ENCODE peak calls at places on chromosomes 4 and X, in four cellular contexts. D is nephron progenitor cell, B is OCI-LY7, U is astrocyte of the spinal cord. E is an unnamed sample.

GRCh38 chr4:54400802-54401201 is 171.7 kb downstream of the PDGFRA start:
- DNase-seq in D (no peak), B (no peak), U (peak), E (no peak)

GRCh38 chrX:107718156-107718621 is 57.4 kb downstream of the TSC22D3 start:
- DNase-seq in D (peak), B (peak), U (peak), E (peak)

GRCh38 chr4:81913427-81913878 is 441.7 kb upstream of the RASGEF1B start:
- DNase-seq in D (peak), B (peak), U (peak), E (peak)

GRCh38 chr4:168408620-168409019 is 71.7 kb downstream of the DDX60L start:
- DNase-seq in D (no peak), B (no peak), U (peak), E (no peak)

GRCh38 chrX:75273483-75273882 is 402 bp upstream of the UPRT start:
- DNase-seq in D (no peak), B (no peak), U (no peak), E (no peak)

GRCh38 chr4:74997942-74998341 is 65.0 kb downstream of the PARM1 start:
- DNase-seq in D (no peak), B (no peak), U (no peak), E (no peak)

GRCh38 chr4:126071346-126072333 is 756.9 kb downstream of the FAT4 start:
- DNase-seq in D (no peak), B (no peak), U (peak), E (no peak)

GRCh38 chr4:47562297-47562696 is 77.2 kb downstream of the ATP10D start:
- DNase-seq in D (no peak), B (no peak), U (no peak), E (no peak)

GRCh38 chrX:154751121-154751668 is 318 bp upstream of the GAB3 start:
- DNase-seq in D (no peak), B (no peak), U (no peak), E (no peak)

GRCh38 chr4:127868196-127868595 is 12.5 kb upstream of the PLK4 start:
- DNase-seq in D (no peak), B (no peak), U (no peak), E (no peak)

DNA sequence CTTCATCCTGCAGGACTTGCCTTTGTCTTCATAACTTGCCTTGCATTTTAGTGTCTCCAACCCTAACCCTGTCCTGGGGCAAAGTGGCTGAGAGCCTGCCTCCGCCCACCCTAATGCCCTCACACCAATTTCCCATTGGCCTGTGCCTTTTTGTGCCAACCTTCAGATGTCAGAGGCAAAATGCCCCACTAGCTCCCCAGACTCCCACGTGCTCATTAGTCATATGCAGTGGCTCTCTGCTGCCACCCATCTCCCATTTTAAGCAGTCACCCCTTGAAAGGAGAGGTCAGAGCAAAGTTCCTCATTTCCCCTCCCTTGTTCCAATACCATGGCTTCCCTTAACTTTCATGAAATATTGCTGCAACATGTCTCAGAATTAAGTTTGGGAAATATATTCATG is 74.8 kb upstream of the PASD1 start:
- DNase-seq in D (no peak), B (peak), U (no peak), E (peak)
- TF ChIP-seq CTCF in D (no peak), B (peak), U (no peak), E (peak)

GRCh38 chr4:1285790-1286553 is 3.7 kb upstream of the MAEA start:
- DNase-seq in D (no peak), B (peak), U (no peak), E (peak)
- TF ChIP-seq CTCF in D (no peak), B (peak), U (no peak), E (peak)

DNA sequence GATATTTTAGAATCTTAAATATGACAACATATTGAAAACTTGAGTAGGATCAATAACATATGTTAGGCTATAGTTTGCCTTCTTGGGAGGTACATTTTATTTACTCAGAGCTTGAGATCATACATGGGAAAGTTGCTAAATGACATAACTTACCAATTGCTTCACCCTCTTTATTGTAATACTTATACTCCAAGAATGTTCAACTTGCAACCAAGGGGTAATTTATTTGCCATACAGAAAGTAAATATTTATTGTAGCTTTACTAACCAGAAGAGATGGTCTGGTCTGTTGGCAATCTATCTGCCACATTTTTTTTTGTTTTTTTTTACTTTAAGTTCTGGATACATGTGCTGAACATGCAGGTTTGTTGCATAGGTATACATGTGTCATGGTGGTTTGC is 426.6 kb downstream of the ARHGAP24 start:
- DNase-seq in D (no peak), B (no peak), U (peak), E (no peak)
- TF ChIP-seq CTCF in D (no peak), B (no peak), U (no peak), E (no peak)

GRCh38 chr4:76251448-76252270 is at the start of gene FAM47E:
- DNase-seq in D (peak), B (no peak), U (peak), E (peak)

GRCh38 chr4:76240236-76240635 is 11.3 kb upstream of the FAM47E start:
- DNase-seq in D (no peak), B (no peak), U (no peak), E (no peak)

GRCh38 chr4:76250962-76251361 is 559 bp upstream of the FAM47E start:
- DNase-seq in D (no peak), B (no peak), U (no peak), E (peak)

GRCh38 chr4:76246852-76247251 is 4.7 kb upstream of the FAM47E start:
- DNase-seq in D (no peak), B (no peak), U (no peak), E (no peak)

DNA sequence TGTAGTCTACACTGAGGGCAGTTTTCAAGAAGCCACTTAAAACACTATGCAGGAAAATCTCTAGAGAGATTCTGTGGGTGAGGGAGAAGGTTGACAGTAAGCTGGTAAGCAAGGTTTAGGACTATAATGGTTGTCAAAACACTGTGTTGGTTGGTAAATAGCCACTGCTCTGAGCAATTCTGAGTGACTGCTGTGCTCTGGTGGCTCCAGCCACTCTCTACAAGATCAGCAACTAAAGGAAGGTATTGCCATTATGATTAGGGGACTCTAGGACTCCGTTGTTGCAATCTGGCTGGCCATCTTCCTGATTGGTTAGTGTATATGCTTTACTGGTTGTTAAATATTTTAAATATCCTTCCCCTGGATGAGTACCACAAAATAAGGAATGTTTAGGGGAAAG is 5.5 kb upstream of the FAM47E start:
- DNase-seq in D (no peak), B (no peak), U (no peak), E (no peak)
- TF ChIP-seq CTCF in D (no peak), B (no peak), U (no peak), E (peak)

GRCh38 chrX:130801901-130802300 is 101.1 kb downstream of the ENOX2 start:
- DNase-seq in D (no peak), B (no peak), U (no peak), E (no peak)
- TF ChIP-seq CTCF in D (no peak), B (no peak), U (no peak), E (no peak)

GRCh38 chr4:35725131-35725530 is 519.2 kb downstream of the ARAP2 start:
- DNase-seq in D (no peak), B (peak), U (no peak), E (peak)

GRCh38 chr4:35723973-35724372 is 520.3 kb downstream of the ARAP2 start:
- DNase-seq in D (no peak), B (no peak), U (no peak), E (no peak)
- TF ChIP-seq CTCF in D (no peak), B (no peak), U (no peak), E (no peak)

DNA sequence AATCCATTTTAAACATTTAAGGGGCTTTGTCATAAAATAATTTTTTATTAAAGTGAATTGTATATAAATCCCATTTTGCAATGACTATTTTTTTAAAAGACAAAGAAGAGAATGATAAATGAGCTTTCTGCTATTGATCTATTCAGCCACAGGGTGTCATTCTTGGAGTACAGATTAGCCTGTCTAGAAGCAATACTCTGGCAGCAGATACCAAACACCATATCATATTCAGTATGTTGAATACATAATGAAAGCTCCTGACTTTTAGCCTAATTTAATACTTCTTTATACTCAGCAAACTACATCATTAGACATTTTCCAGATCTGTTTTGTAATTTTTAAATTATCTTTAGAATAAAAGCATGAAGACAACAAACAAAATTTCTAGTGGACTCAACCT is 496.3 kb downstream of the PDGFC start:
- DNase-seq in D (no peak), B (no peak), U (peak), E (peak)
- TF ChIP-seq CTCF in D (no peak), B (no peak), U (peak), E (peak)

GRCh38 chrX:110665223-110665622 is 130.4 kb downstream of the CHRDL1 start:
- DNase-seq in D (no peak), B (no peak), U (no peak), E (no peak)

GRCh38 chrX:110671068-110671803 is 124.4 kb downstream of the CHRDL1 start:
- DNase-seq in D (no peak), B (no peak), U (peak), E (no peak)

GRCh38 chrX:110667706-110668105 is 127.9 kb downstream of the CHRDL1 start:
- DNase-seq in D (peak), B (no peak), U (no peak), E (no peak)

GRCh38 chrX:110669572-110669971 is 126.0 kb downstream of the CHRDL1 start:
- DNase-seq in D (no peak), B (no peak), U (no peak), E (no peak)

GRCh38 chrX:110665636-110666035 is 130.0 kb downstream of the CHRDL1 start:
- DNase-seq in D (peak), B (peak), U (peak), E (peak)
- TF ChIP-seq CTCF in D (peak), B (peak), U (peak), E (peak)

DNA sequence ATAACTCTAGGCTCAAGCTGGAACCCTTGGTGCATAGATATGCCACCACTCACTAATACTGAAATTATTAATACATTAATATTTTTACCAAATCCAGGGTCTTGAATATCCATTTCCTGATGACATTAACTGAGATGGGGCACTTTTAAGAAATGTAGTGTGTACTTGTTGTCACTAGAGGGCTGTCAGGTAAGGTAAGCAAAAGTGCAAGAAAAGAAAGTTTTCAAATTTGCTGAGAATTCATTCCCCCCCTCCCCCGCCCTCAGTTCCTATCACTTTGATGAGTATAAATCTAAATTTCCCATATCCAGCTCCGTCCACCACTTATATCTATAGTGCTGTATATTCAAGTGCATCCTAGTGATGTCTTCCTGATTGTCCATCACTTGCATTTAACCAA is 20.5 kb upstream of the WDR44 start:
- DNase-seq in D (no peak), B (peak), U (peak), E (no peak)
- TF ChIP-seq CTCF in D (peak), B (peak), U (peak), E (peak)